ENCODE peak calls at places on chromosomes 13 and 19, in four cellular contexts. K is kidney, P is heart left ventricle, X is activated B cell treated with CpG ODN at 0.5 μM for 24 hours. R is an unnamed sample.

GRCh38 chr19:41872384-41872774 is 4.7 kb upstream of the CD79A start:
- DNase-seq in K (peak), P (no peak), X (no peak), R (no peak)

GRCh38 chr13:32254916-32255743 is 60.0 kb downstream of the ZAR1L start:
- DNase-seq in K (no peak), P (no peak), X (no peak), R (no peak)

GRCh38 chr13:54383604-54384003 is 1355.0 kb downstream of the OLFM4 start:
- DNase-seq in K (no peak), P (no peak), X (no peak), R (no peak)

GRCh38 chr13:99577934-99578917 is 77.0 kb downstream of the TM9SF2 start:
- DNase-seq in K (peak), P (no peak), X (no peak), R (no peak)

GRCh38 chr13:82815791-82816190 is 1066.5 kb downstream of the SLITRK1 start:
- DNase-seq in K (no peak), P (no peak), X (no peak), R (no peak)

GRCh38 chr19:18119243-18120105 is 21.9 kb downstream of the MAST3 start:
- DNase-seq in K (no peak), P (no peak), X (no peak), R (no peak)

GRCh38 chr19:13099073-13099999 is 3.3 kb downstream of the LYL1 start:
- DNase-seq in K (peak), P (peak), X (peak), R (no peak)

GRCh38 chr19:19403373-19403901 is 2.0 kb upstream of the GATAD2A start:
- DNase-seq in K (peak), P (no peak), X (no peak), R (no peak)

GRCh38 chr19:14073925-14074838 is 1.6 kb downstream of the MISP3 start:
- DNase-seq in K (peak), P (no peak), X (no peak), R (no peak)

GRCh38 chr13:28100149-28101121 is at the start of gene FLT3:
- DNase-seq in K (peak), P (no peak), X (peak), R (peak)

GRCh38 chr19:55579766-55580621 is 654 bp downstream of the ZNF579 start:
- DNase-seq in K (no peak), P (peak), X (no peak), R (no peak)

GRCh38 chr13:101453784-101454201 is 1.3 kb downstream of the ITGBL1 start:
- DNase-seq in K (peak), P (no peak), X (no peak), R (no peak)

GRCh38 chr19:34975056-34975455 is 11.0 kb upstream of the ZNF792 start:
- DNase-seq in K (peak), P (no peak), X (no peak), R (no peak)

GRCh38 chr19:41296323-41296935 is 13.5 kb upstream of the CCDC97 start:
- DNase-seq in K (no peak), P (no peak), X (no peak), R (no peak)

GRCh38 chr13:24693862-24694471 is 13.8 kb downstream of the ATP12A start:
- DNase-seq in K (no peak), P (no peak), X (no peak), R (peak)

GRCh38 chr13:30569901-30570576 is 47.7 kb upstream of the USPL1 start:
- DNase-seq in K (no peak), P (peak), X (no peak), R (no peak)

GRCh38 chr19:3818918-3819317 is 32.7 kb upstream of the MATK start:
- DNase-seq in K (no peak), P (no peak), X (no peak), R (no peak)

GRCh38 chr19:55156202-55157063 is 1.1 kb downstream of the TNNI3 start:
- DNase-seq in K (peak), P (peak), X (no peak), R (peak)

GRCh38 chr19:44757057-44757734 is 8.7 kb downstream of the BCL3 start:
- DNase-seq in K (peak), P (peak), X (no peak), R (peak)

GRCh38 chr19:4981681-4981958 is 12.7 kb downstream of the KDM4B start:
- DNase-seq in K (no peak), P (no peak), X (no peak), R (no peak)

GRCh38 chr13:59834801-59835200 is 328.9 kb downstream of the DIAPH3 start:
- DNase-seq in K (no peak), P (no peak), X (no peak), R (no peak)

GRCh38 chr19:18878858-18879578 is 16.9 kb downstream of the CERS1 start:
- DNase-seq in K (no peak), P (no peak), X (no peak), R (no peak)

GRCh38 chr19:38208571-38208970 is 15.5 kb downstream of the DPF1 start:
- DNase-seq in K (no peak), P (no peak), X (no peak), R (no peak)

GRCh38 chr19:50475736-50476223 is 527 bp upstream of the EMC10 start:
- DNase-seq in K (no peak), P (no peak), X (no peak), R (no peak)

GRCh38 chr19:43725468-43725867 is 9.6 kb downstream of the IRGC start:
- DNase-seq in K (no peak), P (no peak), X (no peak), R (no peak)

GRCh38 chr19:45306522-45307027 is 16.1 kb downstream of the CKM start:
- DNase-seq in K (no peak), P (no peak), X (no peak), R (no peak)

GRCh38 chr19:49890349-49891311 is 6.1 kb downstream of the IL4I1 start:
- DNase-seq in K (no peak), P (no peak), X (peak), R (no peak)

GRCh38 chr19:39765091-39766076 is 13.3 kb upstream of the LEUTX start:
- DNase-seq in K (no peak), P (no peak), X (no peak), R (peak)

GRCh38 chr13:29594310-29594709 is 1.2 kb downstream of the SLC7A1 start:
- DNase-seq in K (no peak), P (peak), X (no peak), R (no peak)

GRCh38 chr13:69585656-69586055 is 522.0 kb upstream of the ATXN8OS start:
- DNase-seq in K (no peak), P (no peak), X (no peak), R (no peak)
- TF ChIP-seq CTCF in K (no peak), P (no peak), X (no peak), R (peak)

GRCh38 chr19:532578-533484 is 1.3 kb downstream of the CDC34 start:
- DNase-seq in K (peak), P (peak), X (no peak), R (no peak)
- TF ChIP-seq CTCF in K (peak), P (peak), X (no peak), R (peak)

DNA sequence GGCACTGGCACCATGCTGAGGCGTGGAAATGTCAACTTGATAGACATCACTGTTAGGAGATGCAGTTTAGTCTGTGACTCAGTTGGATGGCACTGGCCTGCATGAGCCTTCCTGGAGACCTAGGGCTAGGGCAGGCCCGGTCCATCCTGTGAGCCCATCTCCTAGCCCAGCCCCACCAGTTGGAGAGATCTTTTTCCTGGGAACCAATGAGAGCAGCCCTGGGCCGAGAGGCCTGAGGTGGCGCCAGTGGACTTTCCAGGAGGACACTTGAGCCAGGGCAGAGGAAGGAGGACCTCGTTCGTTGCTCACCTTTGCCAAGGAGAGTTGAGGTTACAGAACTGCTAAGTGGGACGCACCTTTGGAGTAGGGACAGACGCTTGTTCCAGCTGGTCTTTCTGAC is 100.5 kb upstream of the TEX29 start:
- DNase-seq in K (no peak), P (no peak), X (no peak), R (no peak)
- TF ChIP-seq CTCF in K (no peak), P (no peak), X (no peak), R (no peak)

GRCh38 chr19:6417713-6418561 is 6.7 kb downstream of the KHSRP start:
- DNase-seq in K (no peak), P (no peak), X (no peak), R (no peak)
- TF ChIP-seq CTCF in K (peak), P (peak), X (no peak), R (peak)

GRCh38 chr13:77356155-77356554 is 29.3 kb upstream of the MYCBP2 start:
- DNase-seq in K (no peak), P (no peak), X (no peak), R (no peak)
- TF ChIP-seq CTCF in K (no peak), P (no peak), X (no peak), R (no peak)

GRCh38 chr13:114151565-114152284 is 19.3 kb upstream of the RASA3 start:
- DNase-seq in K (peak), P (peak), X (no peak), R (no peak)
- TF ChIP-seq CTCF in K (no peak), P (no peak), X (no peak), R (no peak)

DNA sequence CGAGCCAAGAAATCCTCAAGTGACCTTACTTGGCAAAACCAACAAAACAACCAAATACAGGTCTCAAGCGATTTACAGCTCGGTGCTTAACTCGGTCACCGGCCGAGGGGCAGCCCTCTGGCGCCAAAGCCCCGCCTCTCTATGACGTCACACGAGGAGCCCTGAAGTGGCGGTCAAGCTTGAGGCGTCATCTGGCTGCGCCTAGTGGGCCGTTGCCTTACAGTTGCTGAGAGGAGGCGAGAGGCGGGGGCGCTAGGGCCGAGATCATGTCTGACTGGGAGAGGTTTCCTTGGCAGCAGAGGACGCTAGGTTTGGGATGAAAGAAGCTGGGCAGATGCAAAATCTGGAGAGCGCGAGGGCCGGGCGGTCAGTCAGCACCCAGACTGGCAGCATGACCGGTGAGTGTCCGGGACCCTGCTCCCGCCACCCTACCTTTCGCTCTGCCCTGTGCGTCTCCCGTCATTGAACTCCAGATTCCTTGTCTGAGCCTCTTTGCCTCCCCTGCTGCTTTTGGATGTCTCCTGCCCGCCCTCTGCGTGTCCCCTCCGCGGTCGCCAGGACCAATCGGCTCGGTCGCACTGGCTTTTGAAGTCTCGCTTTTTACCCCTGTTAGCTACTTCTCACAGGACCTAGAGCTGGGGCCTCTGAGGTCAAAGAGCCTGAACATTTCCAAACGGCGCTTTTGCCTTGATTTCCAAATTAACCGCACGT is at the start of gene CDADC1:
- DNase-seq in K (peak), P (peak), X (peak), R (peak)
- TF ChIP-seq CTCF in K (no peak), P (no peak), X (no peak), R (no peak)

DNA sequence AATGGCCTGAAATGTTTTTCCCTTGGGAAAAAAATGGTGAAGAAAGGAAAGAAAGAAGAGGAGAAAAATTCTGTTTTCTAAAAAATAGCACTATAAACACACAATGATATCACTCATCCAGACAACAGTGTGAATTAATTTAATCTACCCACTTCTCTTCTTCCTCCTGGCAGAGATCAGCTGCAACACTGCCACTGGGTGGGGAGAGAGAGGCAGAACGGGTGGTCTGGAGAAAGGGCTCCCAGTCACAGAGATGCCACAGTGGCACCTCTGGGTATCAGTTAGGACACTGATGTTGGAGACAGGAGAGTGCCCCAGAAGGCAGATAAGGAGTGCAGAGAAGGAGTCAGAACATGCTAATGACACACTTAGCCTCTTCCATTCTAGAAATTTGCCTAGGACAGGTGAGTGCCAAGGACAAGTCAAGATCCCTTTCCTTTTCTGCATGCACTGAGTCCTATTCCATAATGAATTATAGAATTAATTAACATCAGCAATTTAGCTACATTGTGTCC is 168.6 kb downstream of the SUCLA2 start:
- DNase-seq in K (no peak), P (no peak), X (no peak), R (no peak)
- TF ChIP-seq CTCF in K (no peak), P (no peak), X (no peak), R (no peak)

R was measured in progenitor cell of endocrine pancreas.